ENCODE peak calls at places on chromosomes 1 and 21, in four cellular contexts. P, E, W and U are unnamed samples.

GRCh38 chr1:176989023-176989422 is 175.5 kb downstream of the ASTN1 start:
- DNase-seq in P (no peak), W (no peak), E (no peak), U (no peak)

GRCh38 chr1:228740543-228740942 is 5.3 kb downstream of the RHOU start:
- DNase-seq in W (no peak), P (no peak), E (no peak), U (no peak)

GRCh38 chr1:218436346-218436745 is 91.2 kb downstream of the TGFB2 start:
- DNase-seq in W (no peak), E (no peak), P (no peak), U (no peak)

GRCh38 chr1:241079018-241079417 is 278.0 kb downstream of the RGS7 start:
- DNase-seq in W (no peak), E (no peak), P (no peak), U (no peak)

GRCh38 chr1:189657715-189658114 is 819.9 kb downstream of the BRINP3 start:
- DNase-seq in P (no peak), E (peak; percentile 23), W (no peak), U (no peak)

GRCh38 chr1:238232036-238232744 is 341.5 kb upstream of the ZP4 start:
- DNase-seq in P (no peak), E (no peak), W (peak; percentile 17), U (no peak)

GRCh38 chr21:32257952-32258785 is 20.7 kb downstream of the MIS18A start:
- DNase-seq in W (peak; percentile 81), E (peak; percentile 73), P (peak; percentile 73), U (peak; percentile 84)

GRCh38 chr1:23664837-23665795 is 26.5 kb upstream of the RPL11 start:
- DNase-seq in P (peak; percentile 16), W (peak; percentile 54), E (peak; percentile 32), U (peak; percentile 55)

GRCh38 chr1:12566484-12567287 is 51.3 kb downstream of the DHRS3 start:
- DNase-seq in E (no peak), P (no peak), W (no peak), U (no peak)

GRCh38 chr21:44024895-44025353 is 12.8 kb downstream of the TRAPPC10 start:
- DNase-seq in W (no peak), P (no peak), E (no peak), U (peak; percentile 60)

GRCh38 chr1:43388021-43388575 is 1.5 kb downstream of the MED8 start:
- DNase-seq in E (no peak), P (no peak), W (no peak), U (no peak)

GRCh38 chr1:96010000-96010399 is 711.6 kb upstream of the PTBP2 start:
- DNase-seq in P (no peak), E (no peak), W (peak; percentile 28), U (no peak)

GRCh38 chr1:232725303-232726047 is 79.7 kb upstream of the MAP10 start:
- DNase-seq in E (no peak), W (no peak), P (no peak), U (no peak)

GRCh38 chr1:26020390-26020789 is 1.2 kb upstream of the EXTL1 start:
- DNase-seq in W (no peak), E (no peak), P (no peak), U (no peak)

GRCh38 chr1:182084487-182085316 is 23.2 kb upstream of the ZNF648 start:
- DNase-seq in E (peak; percentile 78), W (peak; percentile 81), P (peak; percentile 95), U (peak; percentile 88)

GRCh38 chr1:96464991-96465875 is 256.4 kb upstream of the PTBP2 start:
- DNase-seq in E (no peak), P (no peak), W (no peak), U (no peak)

GRCh38 chr1:78092686-78093085 is 46.9 kb downstream of the GIPC2 start:
- DNase-seq in E (no peak), P (no peak), W (no peak), U (no peak)

GRCh38 chr1:60535713-60536112 is 462.1 kb upstream of the C1orf87 start:
- DNase-seq in W (no peak), E (no peak), P (no peak), U (no peak)

GRCh38 chr1:212583082-212583615 is 25.4 kb upstream of the ATF3 start:
- DNase-seq in W (no peak), P (no peak), E (no peak), U (no peak)

GRCh38 chr1:216250861-216251260 is 172.4 kb downstream of the USH2A start:
- DNase-seq in W (no peak), E (no peak), P (no peak), U (no peak)

GRCh38 chr1:65593516-65593915 is 173.0 kb downstream of the LEPR start:
- DNase-seq in E (no peak), W (no peak), P (no peak), U (no peak)

GRCh38 chr1:156498447-156499193 is 2.0 kb downstream of the MEF2D start:
- DNase-seq in P (peak; percentile 44), E (no peak), W (no peak), U (no peak)

DNA sequence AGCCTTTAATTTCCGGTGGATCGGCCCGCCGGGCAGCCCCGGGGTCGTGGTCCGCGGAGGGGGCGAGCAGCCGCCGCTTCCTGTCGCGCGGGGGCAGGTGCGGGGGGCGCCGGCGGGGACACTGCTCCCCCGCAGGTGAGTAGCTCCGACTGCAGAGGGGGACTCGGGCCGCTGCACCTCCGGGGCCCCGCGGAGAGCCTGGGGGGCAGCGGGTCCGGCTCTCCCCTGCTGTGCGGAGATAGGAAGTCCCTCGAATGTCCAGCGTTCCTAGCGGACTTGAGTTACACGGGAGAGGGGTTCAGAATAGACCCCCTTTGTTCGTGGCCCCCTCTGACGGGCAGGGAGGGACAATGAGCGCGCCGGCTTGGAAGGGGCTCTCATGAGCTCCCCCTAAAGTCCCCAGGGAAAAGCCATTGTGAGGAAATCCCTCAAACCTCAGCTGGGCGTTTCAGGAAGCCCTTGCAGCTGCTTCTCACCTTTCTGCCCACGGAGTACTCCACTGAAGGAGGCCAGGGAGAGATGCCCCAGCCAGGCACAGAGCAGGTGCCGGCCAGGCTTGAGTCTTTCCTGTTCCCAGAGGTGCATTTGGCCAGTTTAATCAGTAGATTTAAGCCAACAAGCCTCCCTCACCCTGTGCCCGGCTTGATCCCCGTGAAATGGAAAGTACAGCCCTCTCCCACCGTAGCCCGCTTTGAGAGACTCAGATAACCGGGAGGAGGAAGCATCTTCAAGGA is 925 bp downstream of the PDE9A start:
- DNase-seq in P (no peak), W (peak; percentile 79), E (peak; percentile 30), U (no peak)
- TF ChIP-seq FOXJ3 in P (no peak), W (no peak), E (no peak), U (no peak)

GRCh38 chr1:118007391-118007790 is 77.9 kb downstream of the WDR3 start:
- DNase-seq in E (no peak), P (no peak), W (no peak), U (no peak)

GRCh38 chr1:118008011-118008410 is 78.5 kb downstream of the WDR3 start:
- DNase-seq in E (no peak), W (no peak), P (no peak), U (no peak)

DNA sequence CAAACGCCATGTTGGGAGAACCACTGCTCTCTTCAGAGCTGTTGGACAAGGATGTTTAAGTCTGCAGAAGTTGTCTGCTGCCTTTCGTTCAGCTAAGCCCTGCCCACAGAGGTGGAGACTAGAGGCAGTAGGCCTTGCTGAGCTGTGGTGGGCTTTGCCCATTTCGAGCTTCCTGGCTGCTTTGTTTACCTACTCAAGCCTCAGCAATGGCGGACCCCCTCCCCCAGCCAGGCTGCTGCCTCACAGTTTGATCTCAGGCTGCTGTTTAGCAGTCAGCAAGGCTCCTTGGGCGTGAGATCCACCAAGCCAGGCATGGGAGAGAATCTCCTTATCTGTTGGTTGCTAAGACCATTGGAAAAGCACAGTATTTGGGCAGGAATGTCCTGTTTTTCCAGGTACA is 74.8 kb downstream of the WDR3 start:
- DNase-seq in E (no peak), P (no peak), W (no peak), U (no peak)
- TF ChIP-seq FOXJ3 in E (no peak), P (no peak), W (no peak), U (no peak)

DNA sequence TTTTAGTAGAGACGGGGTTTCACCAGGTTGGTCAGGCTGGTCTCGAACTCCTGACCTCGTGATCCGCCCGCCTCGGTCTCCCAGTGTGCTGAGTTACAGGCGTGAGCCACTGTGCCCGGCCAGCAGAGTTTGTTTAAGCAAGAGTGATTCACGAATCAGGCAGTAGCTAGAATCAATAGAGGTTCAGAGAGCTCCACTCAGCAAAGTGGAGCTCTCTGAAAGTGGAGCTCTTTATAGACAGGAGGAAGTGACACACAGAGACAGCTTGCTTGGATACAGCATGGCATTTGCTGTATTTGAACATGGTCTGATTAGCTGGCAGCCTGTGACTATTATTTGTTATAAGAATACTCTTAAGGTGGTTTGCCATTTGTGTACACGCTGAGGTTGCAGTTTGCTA is 27.1 kb upstream of the CD34 start:
- DNase-seq in W (no peak), P (no peak), E (peak; percentile 67), U (no peak)
- TF ChIP-seq FOXJ3 in W (no peak), P (no peak), E (no peak), U (no peak)

GRCh38 chr21:35859677-35860076 is 200.6 kb downstream of the SETD4 start:
- DNase-seq in W (no peak), P (no peak), E (no peak), U (no peak)

GRCh38 chr21:35860181-35860869 is 200.0 kb downstream of the SETD4 start:
- DNase-seq in P (no peak), W (no peak), E (no peak), U (no peak)

GRCh38 chr21:35861656-35862055 is 198.7 kb downstream of the SETD4 start:
- DNase-seq in E (no peak), W (no peak), P (no peak), U (no peak)

GRCh38 chr21:35864039-35864438 is 196.3 kb downstream of the SETD4 start:
- DNase-seq in P (no peak), W (no peak), E (no peak), U (no peak)

DNA sequence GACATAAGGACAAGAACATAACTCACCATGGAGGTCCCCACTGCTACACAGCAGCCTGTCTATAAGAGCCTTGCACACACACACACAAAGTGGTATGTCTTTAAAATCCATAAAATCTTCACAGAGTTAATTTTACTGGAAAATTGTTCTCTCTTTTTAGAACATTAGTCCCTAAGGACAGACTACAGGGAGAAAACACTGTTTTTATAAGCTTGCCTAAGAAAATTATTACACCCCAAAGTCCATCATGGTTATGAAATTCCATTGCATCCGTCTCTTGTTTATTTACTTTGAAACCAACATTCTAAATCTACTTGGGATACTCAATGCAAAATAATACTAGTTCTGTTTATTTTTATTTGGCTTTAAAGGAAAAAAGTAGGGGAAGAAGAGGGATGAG is 197.4 kb downstream of the SETD4 start:
- DNase-seq in E (no peak), W (no peak), P (no peak), U (no peak)
- TF ChIP-seq FOXJ3 in E (no peak), W (no peak), P (no peak), U (no peak)

GRCh38 chr21:45308211-45309068 is 20.7 kb upstream of the POFUT2 start:
- DNase-seq in P (peak; percentile 11), E (peak; percentile 87), W (no peak), U (no peak)
- TF ChIP-seq FOXJ3 in P (no peak), E (peak; percentile 83), W (no peak), U (no peak)

GRCh38 chr1:39220900-39221870 is 16.7 kb downstream of the MACF1 start:
- DNase-seq in P (no peak), W (no peak), E (peak; percentile 30), U (no peak)
- TF ChIP-seq FOXJ3 in P (no peak), W (no peak), E (no peak), U (no peak)